ENCODE peak calls at places on chromosome 19, in seven cellular contexts. J is adrenal gland, O is PC-9, S is cardiac muscle cell, M is WTC11, H is ascending aorta, W is hepatocyte. P is an unnamed sample.
A peak's percentile ranks its signal among the peaks of the same experiment; 100 is the strongest.

GRCh38 chr19:55909801-55910200 is 22.3 kb downstream of the NLRP13 start:
- DNase-seq in M (no peak), J (no peak), W (no peak), H (no peak), S (no peak), O (no peak), P (no peak)

GRCh38 chr19:39097721-39098120 is 13.6 kb downstream of the ACP7 start:
- DNase-seq in J (no peak), S (no peak), W (no peak), M (no peak), H (no peak), O (no peak), P (no peak)

GRCh38 chr19:2648528-2648937 is 54.0 kb downstream of the GNG7 start:
- DNase-seq in S (peak; percentile 76), J (peak; percentile 82), H (peak; percentile 78), O (peak; percentile 59), W (peak; percentile 83), M (peak; percentile 88), P (no peak)

GRCh38 chr19:45906221-45906620 is 3.8 kb upstream of the MYPOP start:
- DNase-seq in H (no peak), J (no peak), M (no peak), W (no peak), O (peak; percentile 72), S (no peak), P (no peak)

GRCh38 chr19:50460161-50460765 is 16.0 kb upstream of the EMC10 start:
- DNase-seq in H (no peak), J (no peak), M (no peak), O (peak; percentile 73), S (no peak), W (no peak), P (no peak)

GRCh38 chr19:40717880-40718773 is 1.2 kb downstream of the ITPKC start:
- DNase-seq in O (peak; percentile 41), W (peak; percentile 49), H (no peak), S (peak; percentile 6), M (no peak), J (peak; percentile 66), P (no peak)

GRCh38 chr19:37551123-37551993 is 43.2 kb downstream of the ZNF571 start:
- DNase-seq in M (peak; percentile 49), O (no peak), H (no peak), W (no peak), J (no peak), S (no peak), P (no peak)

GRCh38 chr19:27974082-27974513 is 1238.9 kb downstream of the UQCRFS1 start:
- DNase-seq in O (no peak), S (peak; percentile 63), H (no peak), J (peak; percentile 51), W (peak; percentile 78), M (peak; percentile 52), P (no peak)

GRCh38 chr19:42170715-42171114 is 38.5 kb upstream of the POU2F2 start:
- DNase-seq in J (no peak), M (no peak), W (no peak), H (no peak), O (no peak), S (no peak), P (no peak)

GRCh38 chr19:2850256-2850925 is 9.1 kb downstream of the ZNF555 start:
- DNase-seq in O (no peak), J (no peak), S (no peak), W (no peak), M (no peak), H (no peak), P (no peak)

GRCh38 chr19:43664008-43664407 is 6.0 kb downstream of the PLAUR start:
- DNase-seq in S (no peak), J (no peak), H (no peak), O (no peak), M (no peak), W (no peak), P (no peak)

GRCh38 chr19:3482507-3483225 is 575 bp downstream of the SMIM44 start:
- DNase-seq in W (no peak), O (no peak), S (no peak), J (no peak), H (no peak), M (no peak), P (no peak)

GRCh38 chr19:29086182-29086581 is 126.8 kb downstream of the UQCRFS1 start:
- DNase-seq in J (no peak), S (no peak), W (peak; percentile 73), M (no peak), H (no peak), O (no peak), P (no peak)

GRCh38 chr19:29745253-29745652 is 30.2 kb upstream of the C19orf12 start:
- DNase-seq in O (no peak), M (peak; percentile 69), W (no peak), S (peak; percentile 16), H (no peak), J (no peak), P (no peak)

GRCh38 chr19:54478677-54479266 is 5.7 kb upstream of the CDC42EP5 start:
- DNase-seq in M (peak; percentile 76), W (peak; percentile 75), J (no peak), S (peak; percentile 80), H (no peak), O (peak; percentile 35), P (no peak)

GRCh38 chr19:10603873-10604459 is 16.9 kb upstream of the AP1M2 start:
- DNase-seq in H (peak; percentile 75), J (no peak), O (peak; percentile 92), S (no peak), W (no peak), M (no peak), P (no peak)

GRCh38 chr19:35879068-35879467 is 10.7 kb downstream of the APLP1 start:
- DNase-seq in O (no peak), S (no peak), M (no peak), J (no peak), H (no peak), W (no peak), P (no peak)

GRCh38 chr19:45442927-45443461 is 19.3 kb upstream of the ERCC1 start:
- DNase-seq in M (peak; percentile 38), H (peak; percentile 89), J (peak; percentile 68), S (no peak), W (peak; percentile 63), O (no peak), P (peak; percentile 66)

GRCh38 chr19:49587227-49587626 is 3.8 kb upstream of the PRR12 start:
- DNase-seq in W (no peak), M (no peak), H (no peak), S (no peak), J (no peak), O (peak; percentile 10), P (no peak)

GRCh38 chr19:8194528-8195275 is 14.5 kb upstream of the CERS4 start:
- DNase-seq in J (no peak), M (no peak), S (no peak), W (no peak), O (no peak), H (no peak), P (no peak)

GRCh38 chr19:6271251-6271650 is 8.5 kb downstream of the MLLT1 start:
- DNase-seq in J (no peak), S (peak; percentile 49), W (no peak), O (no peak), M (peak; percentile 33), H (no peak), P (no peak)
- TF ChIP-seq CTCF in J (no peak), S (peak; percentile 53), W (peak; percentile 28), O (no peak), M (no peak), H (peak; percentile 8), P (no peak)

GRCh38 chr19:16795042-16795441 is 34.2 kb upstream of the SIN3B start:
- DNase-seq in S (no peak), W (no peak), H (no peak), O (peak; percentile 21), M (no peak), J (no peak), P (no peak)
- TF ChIP-seq CTCF in S (no peak), W (no peak), H (no peak), O (no peak), M (no peak), J (no peak), P (no peak)

GRCh38 chr19:18522124-18522861 is 423 bp upstream of the ELL start:
- DNase-seq in W (peak; percentile 100), H (peak; percentile 100), S (peak; percentile 100), O (peak; percentile 99), M (peak; percentile 100), J (peak; percentile 100), P (peak; percentile 100)

GRCh38 chr19:18518639-18519038 is 3.2 kb downstream of the ELL start:
- DNase-seq in S (no peak), M (no peak), H (no peak), W (no peak), J (no peak), O (no peak), P (no peak)

GRCh38 chr19:18521692-18522123 is at the start of gene ELL:
- DNase-seq in J (no peak), H (peak; percentile 72), M (no peak), S (no peak), O (no peak), W (no peak), P (no peak)

GRCh38 chr19:18519962-18520847 is 1.7 kb downstream of the ELL start:
- DNase-seq in M (peak; percentile 67), O (peak; percentile 88), S (peak; percentile 66), J (peak; percentile 76), H (peak; percentile 86), W (peak; percentile 92), P (peak; percentile 38)

DNA sequence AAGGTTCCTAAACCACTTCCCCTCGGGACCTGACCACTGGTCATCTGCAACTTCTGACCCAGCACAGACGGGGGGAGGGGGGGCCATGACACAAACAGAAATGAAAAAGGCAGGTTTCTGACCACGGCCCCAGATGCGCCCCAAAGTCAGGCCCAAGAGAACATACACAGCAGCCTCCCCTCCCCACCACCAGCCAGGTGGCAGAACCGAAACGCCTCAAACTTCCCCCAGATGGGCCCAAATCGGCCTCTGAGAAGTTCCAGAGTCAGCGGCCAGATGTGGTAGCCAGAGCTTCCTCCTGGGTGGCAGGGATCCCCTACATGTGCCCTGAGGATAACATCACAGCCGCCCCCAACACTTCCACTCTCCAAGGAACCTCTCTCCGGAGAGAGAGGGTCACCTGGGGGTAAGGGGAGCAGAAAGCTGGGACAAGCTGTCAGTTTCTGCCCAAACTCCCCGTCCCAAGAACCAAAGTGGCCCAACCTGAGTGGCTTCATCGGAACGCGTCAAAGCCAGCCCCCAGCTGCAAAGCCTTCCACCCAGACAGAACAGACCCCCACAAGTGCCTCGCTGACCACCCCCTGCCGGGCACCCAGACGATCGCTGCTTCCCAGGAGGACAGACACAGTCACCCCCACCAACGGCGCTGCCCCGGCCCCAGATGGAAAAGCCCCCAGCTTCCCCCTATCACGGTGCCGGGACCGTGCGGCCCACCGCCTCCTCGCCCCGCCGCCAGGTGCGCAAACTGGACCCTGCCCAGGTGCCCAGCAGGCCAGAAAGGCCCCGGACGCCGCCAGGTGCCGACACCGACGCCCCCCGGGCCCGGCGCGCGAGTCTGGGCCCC is 800 bp downstream of the ELL start:
- DNase-seq in W (peak; percentile 52), O (no peak), S (peak; percentile 34), H (peak; percentile 73), M (peak; percentile 42), J (peak; percentile 49), P (no peak)
- TF ChIP-seq CTCF in W (no peak), O (no peak), S (no peak), H (no peak), M (no peak), J (no peak), P (no peak)

DNA sequence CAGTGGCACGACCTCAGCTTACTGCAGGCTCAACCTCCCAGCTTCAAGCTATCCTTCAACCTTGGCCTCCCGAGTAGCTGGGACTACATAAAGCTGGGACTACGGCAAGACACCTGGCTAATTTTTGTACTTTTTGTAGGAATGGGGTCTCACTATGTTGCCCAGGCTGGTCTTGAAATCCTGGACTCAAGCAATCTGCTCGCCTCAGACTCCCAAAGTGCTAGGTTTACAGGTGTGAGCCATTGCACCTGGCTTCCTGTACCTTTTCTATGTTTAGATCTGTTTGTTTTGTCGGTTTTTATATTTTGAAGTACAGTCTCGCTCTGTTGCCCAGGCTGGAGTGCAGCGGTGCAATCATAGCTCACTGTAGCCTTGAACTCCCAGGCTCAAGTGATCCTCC is 17.5 kb upstream of the TICAM1 start:
- DNase-seq in W (no peak), H (no peak), M (no peak), S (no peak), J (no peak), O (no peak), P (no peak)
- TF ChIP-seq CTCF in W (no peak), H (no peak), M (no peak), S (no peak), J (no peak), O (no peak), P (no peak)